ENCODE peak calls at places on chromosomes 1 and 21, in ten cellular contexts. P, Y, X, M, H, E, K, T, G and F are unnamed samples.

GRCh38 chr1:228754646-228755268 is 19.5 kb downstream of the RHOU start:
- DNase-seq in P (no peak), Y (no peak), X (no peak), M (no peak), H (no peak), E (no peak), K (no peak), T (no peak), G (no peak), F (no peak)

GRCh38 chr1:34846265-34846664 is 13.3 kb downstream of the SMIM12 start:
- DNase-seq in P (no peak), Y (no peak), X (no peak), M (no peak), H (no peak), E (no peak), K (no peak), T (no peak), G (no peak), F (no peak)

GRCh38 chr21:35019631-35020032 is 29.5 kb downstream of the RUNX1 start:
- DNase-seq in P (no peak), Y (no peak), X (no peak), M (no peak), H (no peak), E (no peak), K (no peak), T (peak), G (no peak), F (no peak)

GRCh38 chr1:17397910-17398700 is 26.1 kb downstream of the PADI6 start:
- DNase-seq in P (no peak), Y (no peak), X (no peak), M (no peak), H (no peak), E (no peak), K (no peak), T (no peak), G (no peak), F (no peak)

GRCh38 chr1:184785529-184785928 is 30.9 kb upstream of the EDEM3 start:
- DNase-seq in P (no peak), Y (no peak), X (no peak), M (no peak), H (no peak), E (no peak), K (no peak), T (no peak), G (no peak), F (no peak)

GRCh38 chr1:235783148-235783776 is 83.4 kb downstream of the LYST start:
- DNase-seq in P (no peak), Y (peak), X (peak), M (no peak), H (no peak), E (peak), K (peak), T (peak), G (no peak), F (no peak)

GRCh38 chr1:162757476-162757875 is 33.0 kb upstream of the HSD17B7 start:
- DNase-seq in P (no peak), Y (no peak), X (no peak), M (no peak), H (no peak), E (no peak), K (peak), T (no peak), G (no peak), F (no peak)

GRCh38 chr1:117659565-117660264 is 53.9 kb downstream of the TENT5C start:
- DNase-seq in P (no peak), Y (no peak), X (no peak), M (no peak), H (no peak), E (no peak), K (no peak), T (no peak), G (no peak), F (no peak)

GRCh38 chr21:31176080-31176551 is 137.8 kb upstream of the KRTAP19-8 start:
- DNase-seq in P (no peak), Y (no peak), X (no peak), M (no peak), H (no peak), E (no peak), K (no peak), T (no peak), G (no peak), F (no peak)

GRCh38 chr1:109783436-109783835 is 19.7 kb upstream of the EPS8L3 start:
- DNase-seq in P (no peak), Y (no peak), X (no peak), M (no peak), H (no peak), E (peak), K (peak), T (peak), G (no peak), F (no peak)

GRCh38 chr1:163361123-163361934 is 39.6 kb downstream of the NUF2 start:
- DNase-seq in P (no peak), Y (peak), X (peak), M (no peak), H (no peak), E (peak), K (peak), T (no peak), G (no peak), F (peak)

GRCh38 chr1:203480525-203481084 is 5.0 kb downstream of the PRELP start:
- DNase-seq in P (peak), Y (peak), X (peak), M (no peak), H (no peak), E (peak), K (peak), T (peak), G (peak), F (no peak)

GRCh38 chr21:13827201-13827600 is 217.6 kb downstream of the POTED start:
- DNase-seq in P (no peak), Y (no peak), X (no peak), M (no peak), H (no peak), E (no peak), K (no peak), T (no peak), G (no peak), F (no peak)

GRCh38 chr1:243786546-243786945 is 63.5 kb downstream of the AKT3 start:
- DNase-seq in P (no peak), Y (no peak), X (no peak), M (no peak), H (no peak), E (no peak), K (no peak), T (no peak), G (no peak), F (no peak)

GRCh38 chr21:45404726-45405270 is at the start of gene COL18A1:
- DNase-seq in P (peak), Y (no peak), X (peak), M (no peak), H (no peak), E (peak), K (peak), T (peak), G (peak), F (no peak)

GRCh38 chr1:5980314-5981008 is 11.8 kb downstream of the NPHP4 start:
- DNase-seq in P (no peak), Y (no peak), X (no peak), M (no peak), H (peak), E (peak), K (peak), T (peak), G (no peak), F (peak)

GRCh38 chr1:208369658-208370057 is 125.5 kb upstream of the PLXNA2 start:
- DNase-seq in P (no peak), Y (no peak), X (no peak), M (no peak), H (no peak), E (no peak), K (no peak), T (no peak), G (no peak), F (no peak)

GRCh38 chr1:20192364-20192763 is 6.0 kb upstream of the PLA2G2C start:
- DNase-seq in P (no peak), Y (no peak), X (no peak), M (no peak), H (no peak), E (peak), K (peak), T (no peak), G (no peak), F (no peak)

GRCh38 chr1:213751064-213751397 is 236.7 kb upstream of the PROX1 start:
- DNase-seq in P (no peak), Y (no peak), X (no peak), M (no peak), H (no peak), E (no peak), K (no peak), T (no peak), G (no peak), F (no peak)

GRCh38 chr1:15110128-15110866 is 43.2 kb upstream of the TMEM51 start:
- DNase-seq in P (no peak), Y (no peak), X (no peak), M (no peak), H (no peak), E (no peak), K (no peak), T (no peak), G (no peak), F (no peak)

GRCh38 chr1:178684542-178685000 is 40.5 kb upstream of the RALGPS2 start:
- DNase-seq in P (no peak), Y (no peak), X (no peak), M (no peak), H (no peak), E (peak), K (peak), T (peak), G (no peak), F (no peak)

GRCh38 chr1:234727018-234727757 is 117.2 kb upstream of the IRF2BP2 start:
- DNase-seq in P (no peak), Y (no peak), X (peak), M (no peak), H (no peak), E (no peak), K (no peak), T (no peak), G (no peak), F (no peak)

GRCh38 chr21:45972716-45973474 is 8.7 kb upstream of the COL6A1 start:
- DNase-seq in P (peak), Y (no peak), X (no peak), M (no peak), H (no peak), E (peak), K (peak), T (no peak), G (no peak), F (no peak)

GRCh38 chr1:91583326-91583755 is 82.7 kb downstream of the CDC7 start:
- DNase-seq in P (no peak), Y (peak), X (no peak), M (no peak), H (no peak), E (peak), K (peak), T (no peak), G (no peak), F (no peak)

GRCh38 chr1:196960854-196961253 is 16.5 kb upstream of the CFHR5 start:
- DNase-seq in P (no peak), Y (no peak), X (no peak), M (no peak), H (no peak), E (no peak), K (no peak), T (no peak), G (no peak), F (no peak)

GRCh38 chr1:53025034-53025777 is 36.8 kb upstream of the PODN start:
- DNase-seq in P (no peak), Y (no peak), X (no peak), M (no peak), H (no peak), E (peak), K (peak), T (peak), G (no peak), F (no peak)

GRCh38 chr1:101137144-101138126 is 99.4 kb upstream of the S1PR1 start:
- DNase-seq in P (no peak), Y (no peak), X (no peak), M (no peak), H (no peak), E (peak), K (peak), T (peak), G (no peak), F (no peak)

GRCh38 chr21:45542242-45542666 is at the start of gene SLC19A1:
- DNase-seq in P (peak), Y (peak), X (peak), M (peak), H (peak), E (peak), K (peak), T (peak), G (peak), F (peak)

GRCh38 chr1:204650911-204651570 is 34.5 kb downstream of the LRRN2 start:
- DNase-seq in P (no peak), Y (no peak), X (peak), M (no peak), H (no peak), E (peak), K (no peak), T (no peak), G (no peak), F (no peak)

GRCh38 chr1:27145934-27146354 is 9.0 kb downstream of the SLC9A1 start:
- DNase-seq in P (no peak), Y (no peak), X (no peak), M (no peak), H (no peak), E (peak), K (peak), T (peak), G (no peak), F (peak)

GRCh38 chr1:121516279-121516967 is 331.6 kb downstream of the SRGAP2C start:
- DNase-seq in P (peak), Y (no peak), X (no peak), M (no peak), H (no peak), E (no peak), K (no peak), T (no peak), G (peak), F (no peak)